ENCODE peak calls at places on chromosome 16, in nine cellular contexts. Y is T-helper 2 cell; S is RPMI8226; W is posterior cingulate gyrus; U is natural killer cell; M is Calu3; H is stimulated activated CD8-positive, alpha-beta memory T cell treated with anti-CD3 and anti-CD28 coated beads, Interleukin-2, amount 100 ng/mL, for 1 hour; O is IMR-90; Q is WTC11. R is an unnamed sample.

GRCh38 chr16:5639531-5639930 is 541.9 kb upstream of the EEF2KMT start:
- DNase-seq in O (no peak), H (no peak), S (no peak), W (peak; percentile 86), U (no peak), M (no peak), Q (no peak), Y (no peak), R (no peak)

GRCh38 chr16:492211-492875 is 35.2 kb upstream of the CAPN15 start:
- DNase-seq in U (no peak), S (no peak), Q (no peak), W (no peak), H (no peak), M (no peak), Y (no peak), O (no peak), R (no peak)

GRCh38 chr16:50671644-50672260 is 9.4 kb downstream of the SNX20 start:
- DNase-seq in O (peak; percentile 16), H (no peak), W (no peak), Y (no peak), M (peak; percentile 59), U (peak; percentile 46), S (peak; percentile 77), Q (peak; percentile 59), R (no peak)

GRCh38 chr16:15961060-15961511 is 11.7 kb downstream of the ABCC1 start:
- DNase-seq in U (no peak), M (no peak), Y (peak; percentile 78), S (no peak), Q (no peak), H (peak; percentile 37), O (peak; percentile 68), W (peak; percentile 8), R (peak; percentile 68)

GRCh38 chr16:72637306-72637705 is 410.6 kb downstream of the ZFHX3 start:
- DNase-seq in Y (no peak), W (no peak), M (no peak), O (peak; percentile 77), U (no peak), H (no peak), S (no peak), Q (no peak), R (no peak)

GRCh38 chr16:20899503-20900298 is 457 bp downstream of the DCUN1D3 start:
- DNase-seq in Y (peak; percentile 10), M (peak; percentile 44), O (no peak), H (peak; percentile 2), S (no peak), U (peak; percentile 31), Q (peak; percentile 20), W (peak; percentile 87), R (no peak)

GRCh38 chr16:84520778-84521770 is 16.6 kb upstream of the MEAK7 start:
- DNase-seq in S (no peak), Q (no peak), U (no peak), Y (no peak), O (no peak), M (peak; percentile 51), H (no peak), W (no peak), R (no peak)

GRCh38 chr16:50296807-50297206 is 30.5 kb downstream of the ADCY7 start:
- DNase-seq in O (no peak), S (peak; percentile 14), W (peak; percentile 67), Y (no peak), Q (no peak), M (no peak), H (no peak), U (no peak), R (no peak)

GRCh38 chr16:30376508-30376907 is 1.9 kb downstream of the MYL11 start:
- DNase-seq in Y (no peak), S (no peak), U (no peak), M (no peak), O (no peak), Q (no peak), H (no peak), W (no peak), R (no peak)

GRCh38 chr16:86619263-86619935 is 41.0 kb downstream of the FOXL1 start:
- DNase-seq in Y (no peak), Q (peak; percentile 54), W (peak; percentile 81), O (no peak), U (no peak), M (no peak), S (no peak), H (no peak), R (no peak)

GRCh38 chr16:11389083-11389482 is 43.8 kb downstream of the RMI2 start:
- DNase-seq in M (no peak), O (no peak), S (no peak), W (peak; percentile 55), Q (no peak), H (no peak), U (no peak), Y (no peak), R (no peak)

GRCh38 chr16:3285131-3285530 is 1.8 kb downstream of the ZNF263 start:
- DNase-seq in M (no peak), Q (peak; percentile 12), H (no peak), Y (no peak), U (no peak), W (no peak), O (no peak), S (no peak), R (no peak)

GRCh38 chr16:54633943-54634362 is 296.7 kb upstream of the IRX5 start:
- DNase-seq in W (no peak), O (no peak), H (no peak), M (peak; percentile 21), Q (peak; percentile 53), Y (no peak), U (no peak), S (peak; percentile 37), R (no peak)

GRCh38 chr16:30142672-30143346 is 19.8 kb upstream of the MAPK3 start:
- DNase-seq in O (no peak), Y (peak; percentile 31), M (peak; percentile 22), Q (no peak), S (peak; percentile 55), U (no peak), W (no peak), H (no peak), R (no peak)

GRCh38 chr16:16850274-16850673 is 471.3 kb downstream of the NPIPA7 start:
- DNase-seq in H (no peak), Y (no peak), U (no peak), M (no peak), S (no peak), W (no peak), O (no peak), Q (no peak), R (no peak)

GRCh38 chr16:1347286-1347855 is 4.3 kb downstream of the TSR3 start:
- DNase-seq in S (no peak), O (no peak), H (no peak), U (no peak), Y (no peak), W (no peak), M (no peak), Q (no peak), R (no peak)

GRCh38 chr16:68264128-68265077 is at the start of gene SLC7A6:
- DNase-seq in S (peak; percentile 89), Q (peak; percentile 76), O (peak; percentile 69), Y (peak; percentile 83), H (peak; percentile 66), M (peak; percentile 86), W (peak; percentile 94), U (peak; percentile 86), R (peak; percentile 80)

GRCh38 chr16:12162151-12162559 is 185.6 kb downstream of the SNX29 start:
- DNase-seq in H (no peak), W (no peak), Y (no peak), O (peak; percentile 56), S (no peak), Q (no peak), U (no peak), M (no peak), R (no peak)

GRCh38 chr16:68272501-68273209 is 8.3 kb downstream of the SLC7A6 start:
- DNase-seq in M (no peak), O (no peak), Y (peak; percentile 36), W (no peak), H (no peak), Q (no peak), U (no peak), S (peak; percentile 92), R (peak; percentile 16)

GRCh38 chr16:49851468-49851787 is 4.5 kb downstream of the ZNF423 start:
- DNase-seq in Y (no peak), W (peak; percentile 9), U (no peak), M (no peak), S (no peak), Q (no peak), H (no peak), O (no peak), R (no peak)

GRCh38 chr16:84940670-84941551 is 70.4 kb downstream of the ZDHHC7 start:
- DNase-seq in Q (no peak), W (peak; percentile 79), M (no peak), O (no peak), S (no peak), H (no peak), Y (no peak), U (no peak), R (no peak)

GRCh38 chr16:50448522-50448921 is 79.7 kb upstream of the BRD7 start:
- DNase-seq in O (no peak), Q (peak; percentile 50), W (no peak), U (no peak), Y (no peak), M (peak; percentile 20), S (peak; percentile 40), H (no peak), R (no peak)

GRCh38 chr16:67884-68789 is 4.3 kb downstream of the RHBDF1 start:
- DNase-seq in M (no peak), W (no peak), U (no peak), Q (no peak), Y (no peak), H (no peak), S (no peak), O (peak; percentile 49), R (no peak)

GRCh38 chr16:20598832-20599469 is 22.8 kb upstream of the ACSM2B start:
- DNase-seq in Q (no peak), H (no peak), W (no peak), Y (no peak), U (no peak), M (no peak), S (no peak), O (no peak), R (no peak)

GRCh38 chr16:4915226-4915761 is 21.7 kb downstream of the PPL start:
- DNase-seq in S (no peak), Q (no peak), U (no peak), H (no peak), Y (no peak), W (no peak), M (no peak), O (peak; percentile 96), R (no peak)

GRCh38 chr16:69479806-69480205 is 55.4 kb downstream of the CYB5B start:
- DNase-seq in Q (no peak), H (no peak), Y (no peak), M (no peak), O (no peak), W (no peak), S (no peak), U (no peak), R (no peak)

GRCh38 chr16:72923757-72924156 is 124.2 kb downstream of the ZFHX3 start:
- DNase-seq in W (no peak), H (no peak), Y (no peak), M (no peak), S (no peak), Q (no peak), U (no peak), O (no peak), R (no peak)

GRCh38 chr16:53159781-53160436 is 105.1 kb downstream of the CHD9 start:
- DNase-seq in Y (peak; percentile 33), S (peak; percentile 67), U (no peak), W (no peak), H (no peak), M (peak; percentile 15), Q (no peak), O (peak; percentile 62), R (no peak)

GRCh38 chr16:68086860-68087268 is 1.7 kb downstream of the NFATC3 start:
- DNase-seq in Q (no peak), O (no peak), U (no peak), Y (no peak), S (no peak), H (no peak), W (no peak), M (no peak), R (no peak)

GRCh38 chr16:63841271-63841670 is 1280.6 kb downstream of the CDH11 start:
- DNase-seq in Y (no peak), W (no peak), H (no peak), M (no peak), S (no peak), Q (no peak), U (no peak), O (no peak), R (no peak)

GRCh38 chr16:12896562-12896961 is 4.8 kb upstream of the SHISA9 start:
- DNase-seq in Y (no peak), U (no peak), O (no peak), S (peak; percentile 55), W (no peak), H (no peak), Q (peak; percentile 24), M (peak; percentile 26), R (no peak)

R was measured in effector memory CD4-positive, alpha-beta T cell.